ENCODE peak calls at places on chromosome 9, in four cellular contexts. P is HepG2, Q is A549, A is upper lobe of left lung. T is an unnamed sample.
A peak's percentile ranks its signal among the peaks of the same experiment; 100 is the strongest.

GRCh38 chr9:93173365-93174150 is 10.4 kb upstream of the WNK2 start:
- ATAC-seq in P (no peak), Q (no peak), A (no peak), T (no peak)

GRCh38 chr9:92952861-92953620 is 5.7 kb downstream of the FGD3 start:
- ATAC-seq in P (no peak), Q (no peak), A (peak; percentile 15), T (no peak)

GRCh38 chr9:18798518-18799290 is 234.3 kb downstream of the SAXO1 start:
- ATAC-seq in P (no peak), Q (no peak), A (no peak), T (no peak)

GRCh38 chr9:131140112-131140511 is 14.7 kb downstream of the NUP214 start:
- ATAC-seq in P (no peak), Q (no peak), A (no peak), T (no peak)

GRCh38 chr9:38003230-38003629 is 65.8 kb downstream of the SHB start:
- ATAC-seq in P (no peak), Q (no peak), A (no peak), T (no peak)

GRCh38 chr9:5843450-5844249 is 10.7 kb upstream of the ERMP1 start:
- ATAC-seq in P (peak; percentile 89), Q (peak; percentile 85), A (peak; percentile 52), T (peak; percentile 16)

GRCh38 chr9:136206602-136207333 is 1.8 kb upstream of the LHX3 start:
- ATAC-seq in P (no peak), Q (no peak), A (no peak), T (no peak)

GRCh38 chr9:19481971-19482404 is 73.2 kb downstream of the ACER2 start:
- ATAC-seq in P (peak; percentile 37), Q (peak; percentile 35), A (no peak), T (no peak)

GRCh38 chr9:95057121-95057520 is 260.4 kb downstream of the FANCC start:
- ATAC-seq in P (no peak), Q (peak; percentile 6), A (no peak), T (no peak)

GRCh38 chr9:89773170-89773569 is 168.4 kb downstream of the GADD45G start:
- ATAC-seq in P (no peak), Q (no peak), A (no peak), T (no peak)

GRCh38 chr9:69131682-69132081 is 42.4 kb upstream of the TJP2 start:
- ATAC-seq in P (peak; percentile 97), Q (peak; percentile 73), A (peak; percentile 58), T (peak; percentile 92)

GRCh38 chr9:83955985-83956287 is 24.1 kb downstream of the HNRNPK start:
- ATAC-seq in P (peak; percentile 42), Q (peak; percentile 47), A (peak; percentile 83), T (peak; percentile 47)

GRCh38 chr9:133057006-133057405 is 4.8 kb upstream of the CEL start:
- ATAC-seq in P (no peak), Q (no peak), A (no peak), T (no peak)

GRCh38 chr9:97430316-97430715 is 18.4 kb downstream of the TDRD7 start:
- ATAC-seq in P (no peak), Q (no peak), A (no peak), T (no peak)

GRCh38 chr9:114181583-114182409 is 26.5 kb downstream of the COL27A1 start:
- ATAC-seq in P (no peak), Q (no peak), A (no peak), T (peak; percentile 60)

GRCh38 chr9:115673599-115673998 is 480.0 kb upstream of the PAPPA start:
- ATAC-seq in P (no peak), Q (peak; percentile 5), A (no peak), T (peak; percentile 46)
- H3K4me3 ChIP-seq in P (no peak overlapping the region), Q (no peak overlapping the region), A (no peak overlapping the region), T (no peak overlapping the region)

GRCh38 chr9:35072461-35073275 is at the start of gene VCP:
- ATAC-seq in P (peak; percentile 91), Q (peak; percentile 94), A (peak; percentile 97), T (peak; percentile 97)
- TF ChIP-seq EP300 in P (no peak), Q (no peak), A (no peak), T (no peak)

DNA sequence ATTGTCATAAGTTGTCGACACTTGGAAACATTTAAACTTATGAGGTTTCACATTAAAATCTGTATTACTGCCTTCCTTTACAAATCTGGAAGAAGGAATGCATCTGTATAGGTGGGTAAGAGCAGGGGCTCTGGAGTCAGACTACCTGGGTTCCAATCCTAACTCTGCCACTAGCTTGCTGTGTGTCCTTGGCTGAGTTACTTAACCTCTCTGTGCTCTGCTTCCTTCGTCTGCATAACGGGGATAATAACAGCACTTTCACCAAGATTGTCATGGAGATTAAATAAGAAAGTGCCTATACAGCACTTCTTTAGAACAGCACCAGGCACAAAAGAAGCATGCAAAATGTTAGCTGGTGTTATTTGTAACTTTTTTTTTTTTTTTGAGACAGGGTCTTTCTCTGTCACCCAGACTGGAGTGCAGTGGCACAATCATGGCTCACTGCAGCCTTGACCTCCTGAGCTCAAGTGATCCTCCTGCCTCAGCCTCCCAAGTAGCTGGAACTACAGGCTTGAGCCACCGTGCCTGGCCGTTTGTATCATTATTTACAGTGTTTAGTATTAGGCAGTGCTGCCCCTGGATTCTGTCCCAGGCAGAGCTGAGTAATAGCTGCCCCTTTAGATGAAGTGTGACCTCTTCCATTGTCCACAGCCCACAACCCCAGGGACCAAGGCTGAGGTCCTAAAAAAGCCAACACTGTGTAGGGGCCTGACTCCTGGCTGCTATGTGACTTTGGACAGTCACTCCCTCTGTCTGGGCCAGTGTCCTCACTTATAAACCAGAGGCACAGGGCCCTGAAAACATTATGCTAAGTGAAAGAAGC is 25.4 kb upstream of the TTLL11 start:
- ATAC-seq in P (peak; percentile 12), Q (no peak), A (no peak), T (no peak)
- TF ChIP-seq POLR2A in P (no peak), Q (no peak), A (no peak), T (no peak)

DNA sequence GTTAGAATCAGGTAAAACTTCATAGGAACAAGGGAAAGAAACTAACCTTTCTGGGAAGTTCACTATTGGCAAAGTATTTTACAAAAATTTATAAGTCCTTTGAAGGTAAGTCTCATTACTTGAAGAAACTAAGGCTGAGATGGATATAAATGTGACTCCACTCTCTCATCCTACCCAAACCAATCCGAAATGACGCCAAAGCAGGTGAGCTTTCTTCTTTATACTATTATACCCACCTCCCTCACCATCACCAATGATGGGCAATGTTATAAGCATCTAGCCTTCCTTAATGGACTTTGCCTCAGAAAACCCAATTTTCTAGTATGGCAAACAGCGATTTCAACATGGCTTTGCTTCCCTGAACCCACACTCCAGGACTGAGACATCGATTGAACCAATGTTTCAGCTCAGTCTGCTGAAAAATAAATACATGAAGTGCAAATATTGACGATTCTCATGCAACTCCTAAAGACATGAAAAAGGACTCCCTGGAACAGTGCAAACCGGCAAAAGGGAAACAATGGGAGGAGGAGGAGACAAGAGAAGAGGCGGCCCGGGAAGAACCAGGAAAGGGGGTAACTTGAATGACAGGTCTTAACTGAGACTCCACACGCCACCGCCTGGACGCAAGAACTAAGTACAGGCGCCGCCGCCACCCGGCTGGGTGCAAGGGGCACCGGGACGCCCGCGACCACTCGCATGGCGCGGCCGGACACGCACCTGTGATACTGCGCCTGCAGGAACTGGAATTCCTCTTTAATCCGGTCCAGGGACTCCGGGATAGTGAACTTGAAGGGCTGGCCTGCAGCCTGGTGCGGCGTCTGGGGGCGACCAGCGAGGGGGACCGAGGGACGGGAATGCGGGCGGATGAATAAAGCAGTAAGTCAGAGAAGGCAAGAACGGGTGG is 2.5 kb downstream of the TLE1 start:
- ATAC-seq in P (peak; percentile 79), Q (peak; percentile 65), A (peak; percentile 49), T (no peak)
- H3K4me3 ChIP-seq in P (peak overlapping the region; percentile 87), Q (peak overlapping the region; percentile 88), A (peak overlapping the region; percentile 88), T (peak overlapping the region; percentile 70)

T was measured in gastroesophageal sphincter.